ENCODE peak calls at places on chromosomes 3 and 15, in eight cellular contexts. One of them, this sample, is unnamed.

GRCh38 chr3:195800240-195800639 is 11.5 kb downstream of the MUC4 start:
- DNase-seq in GM13976: no peak
- DNase-seq in ovary: no peak
- DNase-seq in AG04450: no peak
- DNase-seq in adrenal gland: no peak
- DNase-seq in astrocyte of the cerebellum: no peak
- DNase-seq in lower leg skin: no peak
- DNase-seq in left ventricle myocardium inferior: no peak
- DNase-seq in this sample: no peak

GRCh38 chr15:63045438-63046278 is 3.1 kb downstream of the TPM1 start:
- DNase-seq in AG04450: no peak
- DNase-seq in adrenal gland: no peak
- DNase-seq in astrocyte of the cerebellum: no peak
- DNase-seq in ovary: no peak
- DNase-seq in left ventricle myocardium inferior: no peak
- DNase-seq in lower leg skin: no peak
- DNase-seq in GM13976: no peak
- DNase-seq in this sample: no peak

GRCh38 chr15:45522931-45523331 is 376 bp upstream of the SLC30A4 start:
- DNase-seq in ovary: no peak
- DNase-seq in AG04450: no peak
- DNase-seq in GM13976: peak
- DNase-seq in lower leg skin: no peak
- DNase-seq in left ventricle myocardium inferior: no peak
- DNase-seq in adrenal gland: peak
- DNase-seq in astrocyte of the cerebellum: no peak
- DNase-seq in this sample: no peak

GRCh38 chr15:40990789-40991188 is 37.5 kb downstream of the CHAC1 start:
- DNase-seq in left ventricle myocardium inferior: no peak
- DNase-seq in ovary: no peak
- DNase-seq in AG04450: no peak
- DNase-seq in lower leg skin: no peak
- DNase-seq in GM13976: no peak
- DNase-seq in adrenal gland: no peak
- DNase-seq in astrocyte of the cerebellum: no peak
- DNase-seq in this sample: no peak

GRCh38 chr3:181838940-181839914 is 127.5 kb downstream of the SOX2 start:
- DNase-seq in left ventricle myocardium inferior: no peak
- DNase-seq in lower leg skin: no peak
- DNase-seq in adrenal gland: no peak
- DNase-seq in ovary: no peak
- DNase-seq in AG04450: no peak
- DNase-seq in astrocyte of the cerebellum: no peak
- DNase-seq in GM13976: no peak
- DNase-seq in this sample: no peak

GRCh38 chr3:13107661-13108060 is 34.4 kb upstream of the IQSEC1 start:
- DNase-seq in adrenal gland: no peak
- DNase-seq in AG04450: no peak
- DNase-seq in lower leg skin: no peak
- DNase-seq in astrocyte of the cerebellum: no peak
- DNase-seq in ovary: no peak
- DNase-seq in left ventricle myocardium inferior: no peak
- DNase-seq in GM13976: no peak
- DNase-seq in this sample: no peak

GRCh38 chr15:78684645-78685044 is 43.6 kb upstream of the CHRNB4 start:
- DNase-seq in lower leg skin: no peak
- DNase-seq in astrocyte of the cerebellum: no peak
- DNase-seq in ovary: no peak
- DNase-seq in left ventricle myocardium inferior: no peak
- DNase-seq in AG04450: no peak
- DNase-seq in adrenal gland: peak
- DNase-seq in GM13976: no peak
- DNase-seq in this sample: no peak

GRCh38 chr15:68032672-68033071 is 21.4 kb upstream of the PIAS1 start:
- DNase-seq in ovary: no peak
- DNase-seq in AG04450: no peak
- DNase-seq in adrenal gland: no peak
- DNase-seq in lower leg skin: no peak
- DNase-seq in GM13976: peak
- DNase-seq in left ventricle myocardium inferior: no peak
- DNase-seq in astrocyte of the cerebellum: no peak
- DNase-seq in this sample: no peak

GRCh38 chr3:58874795-58875194 is 175.0 kb downstream of the CFAP20DC start:
- DNase-seq in left ventricle myocardium inferior: no peak
- DNase-seq in adrenal gland: no peak
- DNase-seq in astrocyte of the cerebellum: no peak
- DNase-seq in AG04450: no peak
- DNase-seq in ovary: no peak
- DNase-seq in GM13976: peak
- DNase-seq in lower leg skin: no peak
- DNase-seq in this sample: no peak

GRCh38 chr15:74122403-74123130 is 7.8 kb upstream of the ISLR2 start:
- DNase-seq in GM13976: peak
- DNase-seq in AG04450: no peak
- DNase-seq in adrenal gland: no peak
- DNase-seq in left ventricle myocardium inferior: no peak
- DNase-seq in lower leg skin: no peak
- DNase-seq in ovary: no peak
- DNase-seq in astrocyte of the cerebellum: no peak
- DNase-seq in this sample: no peak

GRCh38 chr3:79587150-79587549 is 180.6 kb downstream of the ROBO1 start:
- DNase-seq in left ventricle myocardium inferior: no peak
- DNase-seq in astrocyte of the cerebellum: no peak
- DNase-seq in ovary: no peak
- DNase-seq in AG04450: no peak
- DNase-seq in adrenal gland: no peak
- DNase-seq in lower leg skin: no peak
- DNase-seq in GM13976: no peak
- DNase-seq in this sample: no peak

GRCh38 chr3:172844428-172844827 is 93.9 kb downstream of the ECT2 start:
- DNase-seq in astrocyte of the cerebellum: no peak
- DNase-seq in ovary: no peak
- DNase-seq in GM13976: no peak
- DNase-seq in lower leg skin: no peak
- DNase-seq in adrenal gland: no peak
- DNase-seq in AG04450: no peak
- DNase-seq in left ventricle myocardium inferior: no peak
- DNase-seq in this sample: no peak

GRCh38 chr3:42572278-42572677 is 9.5 kb downstream of the SEC22C start:
- DNase-seq in left ventricle myocardium inferior: no peak
- DNase-seq in GM13976: peak
- DNase-seq in adrenal gland: no peak
- DNase-seq in lower leg skin: no peak
- DNase-seq in ovary: no peak
- DNase-seq in astrocyte of the cerebellum: no peak
- DNase-seq in AG04450: no peak
- DNase-seq in this sample: peak

GRCh38 chr15:79133309-79133708 is 42.7 kb upstream of the RASGRF1 start:
- DNase-seq in adrenal gland: no peak
- DNase-seq in AG04450: no peak
- DNase-seq in GM13976: no peak
- DNase-seq in left ventricle myocardium inferior: no peak
- DNase-seq in ovary: no peak
- DNase-seq in lower leg skin: no peak
- DNase-seq in astrocyte of the cerebellum: no peak
- DNase-seq in this sample: no peak

GRCh38 chr15:90214553-90215205 is 13.5 kb downstream of the SEMA4B start:
- DNase-seq in astrocyte of the cerebellum: no peak
- DNase-seq in GM13976: no peak
- DNase-seq in lower leg skin: no peak
- DNase-seq in left ventricle myocardium inferior: no peak
- DNase-seq in adrenal gland: no peak
- DNase-seq in ovary: no peak
- DNase-seq in AG04450: no peak
- DNase-seq in this sample: no peak

GRCh38 chr15:68310178-68310810 is 32.7 kb downstream of the FEM1B start:
- DNase-seq in AG04450: no peak
- DNase-seq in astrocyte of the cerebellum: no peak
- DNase-seq in GM13976: peak
- DNase-seq in left ventricle myocardium inferior: peak
- DNase-seq in ovary: no peak
- DNase-seq in adrenal gland: peak
- DNase-seq in lower leg skin: no peak
- DNase-seq in this sample: no peak

GRCh38 chr15:83153288-83153687 is 45.8 kb downstream of the TM6SF1 start:
- DNase-seq in ovary: no peak
- DNase-seq in left ventricle myocardium inferior: no peak
- DNase-seq in astrocyte of the cerebellum: no peak
- DNase-seq in GM13976: no peak
- DNase-seq in lower leg skin: no peak
- DNase-seq in adrenal gland: no peak
- DNase-seq in AG04450: no peak
- DNase-seq in this sample: no peak

GRCh38 chr3:55547086-55547666 is 60.1 kb upstream of the WNT5A start:
- DNase-seq in left ventricle myocardium inferior: no peak
- DNase-seq in AG04450: no peak
- DNase-seq in lower leg skin: no peak
- DNase-seq in GM13976: no peak
- DNase-seq in astrocyte of the cerebellum: no peak
- DNase-seq in adrenal gland: no peak
- DNase-seq in ovary: no peak
- DNase-seq in this sample: no peak

DNA sequence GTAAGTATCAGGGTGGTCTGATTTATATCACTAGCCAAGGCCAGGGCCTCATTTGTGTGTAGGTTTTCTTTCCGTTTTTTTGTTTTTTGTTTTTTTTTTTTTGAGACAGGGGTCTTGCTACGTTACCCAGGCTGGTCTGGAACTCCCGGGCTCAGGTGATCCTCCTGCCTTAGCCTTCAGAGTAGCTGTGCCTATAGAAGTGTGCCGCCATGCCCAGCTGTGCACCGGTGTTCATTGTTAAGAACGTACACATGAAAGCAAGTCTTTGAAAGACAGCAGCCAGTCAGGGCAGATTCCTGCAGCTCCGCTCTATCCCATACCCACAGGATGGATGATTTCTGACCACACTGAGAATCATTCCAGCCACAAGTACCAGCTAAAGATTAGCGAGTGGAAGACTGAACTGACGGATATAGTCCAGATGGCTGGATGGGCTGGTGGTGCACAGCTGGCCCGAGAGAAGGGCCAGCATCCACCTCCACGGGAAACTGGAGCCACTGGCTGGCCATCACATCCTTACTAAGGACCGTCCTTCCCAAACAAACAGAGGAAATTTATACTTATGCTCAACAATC is 95.4 kb downstream of the PCSK6 start:
- DNase-seq in adrenal gland: no peak
- DNase-seq in GM13976: no peak
- DNase-seq in ovary: no peak
- DNase-seq in astrocyte of the cerebellum: no peak
- DNase-seq in AG04450: no peak
- DNase-seq in left ventricle myocardium inferior: no peak
- DNase-seq in lower leg skin: no peak
- DNase-seq in this sample: no peak
- TF ChIP-seq CTCF in adrenal gland: no peak
- TF ChIP-seq CTCF in GM13976: no peak
- TF ChIP-seq CTCF in ovary: no peak
- TF ChIP-seq CTCF in astrocyte of the cerebellum: no peak
- TF ChIP-seq CTCF in AG04450: no peak
- TF ChIP-seq CTCF in left ventricle myocardium inferior: no peak
- TF ChIP-seq CTCF in lower leg skin: no peak
- TF ChIP-seq CTCF in this sample: no peak

GRCh38 chr3:49124991-49125670 is 4.5 kb upstream of the USP19 start:
- DNase-seq in GM13976: no peak
- DNase-seq in astrocyte of the cerebellum: no peak
- DNase-seq in left ventricle myocardium inferior: no peak
- DNase-seq in AG04450: no peak
- DNase-seq in ovary: no peak
- DNase-seq in adrenal gland: no peak
- DNase-seq in lower leg skin: no peak
- DNase-seq in this sample: peak
- TF ChIP-seq CTCF in GM13976: peak
- TF ChIP-seq CTCF in astrocyte of the cerebellum: peak
- TF ChIP-seq CTCF in left ventricle myocardium inferior: no peak
- TF ChIP-seq CTCF in AG04450: peak
- TF ChIP-seq CTCF in ovary: no peak
- TF ChIP-seq CTCF in adrenal gland: no peak
- TF ChIP-seq CTCF in lower leg skin: no peak
- TF ChIP-seq CTCF in this sample: peak

GRCh38 chr3:38641461-38642110 is 7.9 kb downstream of the SCN5A start:
- DNase-seq in ovary: no peak
- DNase-seq in astrocyte of the cerebellum: no peak
- DNase-seq in lower leg skin: no peak
- DNase-seq in adrenal gland: no peak
- DNase-seq in AG04450: no peak
- DNase-seq in left ventricle myocardium inferior: no peak
- DNase-seq in GM13976: no peak
- DNase-seq in this sample: no peak

GRCh38 chr3:38644662-38645053 is 4.8 kb downstream of the SCN5A start:
- DNase-seq in lower leg skin: no peak
- DNase-seq in GM13976: no peak
- DNase-seq in ovary: no peak
- DNase-seq in adrenal gland: peak
- DNase-seq in left ventricle myocardium inferior: peak
- DNase-seq in AG04450: no peak
- DNase-seq in astrocyte of the cerebellum: no peak
- DNase-seq in this sample: no peak

GRCh38 chr3:38644016-38644661 is 5.3 kb downstream of the SCN5A start:
- DNase-seq in ovary: no peak
- DNase-seq in left ventricle myocardium inferior: no peak
- DNase-seq in adrenal gland: no peak
- DNase-seq in AG04450: no peak
- DNase-seq in astrocyte of the cerebellum: no peak
- DNase-seq in GM13976: no peak
- DNase-seq in lower leg skin: no peak
- DNase-seq in this sample: no peak

GRCh38 chr3:38643592-38643991 is 5.9 kb downstream of the SCN5A start:
- DNase-seq in AG04450: no peak
- DNase-seq in ovary: no peak
- DNase-seq in adrenal gland: peak
- DNase-seq in left ventricle myocardium inferior: no peak
- DNase-seq in lower leg skin: no peak
- DNase-seq in astrocyte of the cerebellum: no peak
- DNase-seq in GM13976: no peak
- DNase-seq in this sample: no peak

GRCh38 chr3:38643090-38643489 is 6.4 kb downstream of the SCN5A start:
- DNase-seq in left ventricle myocardium inferior: no peak
- DNase-seq in adrenal gland: peak
- DNase-seq in lower leg skin: no peak
- DNase-seq in ovary: no peak
- DNase-seq in GM13976: no peak
- DNase-seq in astrocyte of the cerebellum: no peak
- DNase-seq in AG04450: no peak
- DNase-seq in this sample: no peak
- TF ChIP-seq CTCF in left ventricle myocardium inferior: no peak
- TF ChIP-seq CTCF in adrenal gland: no peak
- TF ChIP-seq CTCF in lower leg skin: no peak
- TF ChIP-seq CTCF in ovary: no peak
- TF ChIP-seq CTCF in GM13976: no peak
- TF ChIP-seq CTCF in astrocyte of the cerebellum: no peak
- TF ChIP-seq CTCF in AG04450: no peak
- TF ChIP-seq CTCF in this sample: no peak

DNA sequence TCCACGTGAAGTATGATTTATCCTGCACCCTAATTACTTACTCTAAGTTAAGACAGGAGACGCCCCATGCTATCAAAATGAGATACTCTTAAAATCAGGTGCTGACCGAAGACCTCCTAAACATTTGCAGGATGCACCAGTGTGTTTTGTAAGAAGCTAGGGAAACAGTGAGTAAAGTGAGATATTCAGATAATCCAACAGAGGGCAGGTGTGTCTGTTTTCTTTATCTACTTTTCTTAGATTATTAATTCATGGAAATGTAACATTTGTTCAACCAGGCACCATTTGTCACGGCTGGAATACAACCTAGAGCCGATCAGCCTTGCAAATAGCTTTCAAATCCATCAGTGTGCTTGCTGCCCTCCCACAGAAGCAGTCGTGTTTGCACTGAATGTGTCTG is 202.0 kb upstream of the CHRM5 start:
- DNase-seq in left ventricle myocardium inferior: no peak
- DNase-seq in adrenal gland: no peak
- DNase-seq in astrocyte of the cerebellum: no peak
- DNase-seq in ovary: no peak
- DNase-seq in GM13976: no peak
- DNase-seq in lower leg skin: no peak
- DNase-seq in AG04450: no peak
- DNase-seq in this sample: no peak
- TF ChIP-seq CTCF in left ventricle myocardium inferior: no peak
- TF ChIP-seq CTCF in adrenal gland: peak
- TF ChIP-seq CTCF in astrocyte of the cerebellum: peak
- TF ChIP-seq CTCF in ovary: no peak
- TF ChIP-seq CTCF in GM13976: no peak
- TF ChIP-seq CTCF in lower leg skin: no peak
- TF ChIP-seq CTCF in AG04450: peak
- TF ChIP-seq CTCF in this sample: no peak

This sample was measured in DND-41.